ENCODE peak calls at places on chromosomes 4 and X, in four cellular contexts. One of them, this sample, is unnamed.

GRCh38 chr4:35358001-35358584 is 886.2 kb downstream of the ARAP2 start:
- DNase-seq in HepG2: no peak
- DNase-seq in K562: no peak
- DNase-seq in GM12878: no peak
- DNase-seq in this sample: no peak

GRCh38 chrX:65009459-65009858 is 33.2 kb upstream of the ZC4H2 start:
- DNase-seq in HepG2: no peak
- DNase-seq in K562: no peak
- DNase-seq in GM12878: no peak
- DNase-seq in this sample: no peak

GRCh38 chr4:152206646-152207435 is 329.1 kb downstream of the FBXW7 start:
- DNase-seq in HepG2: no peak
- DNase-seq in K562: no peak
- DNase-seq in GM12878: no peak
- DNase-seq in this sample: no peak

GRCh38 chr4:114316789-114317188 is 281.8 kb upstream of the UGT8 start:
- DNase-seq in HepG2: no peak
- DNase-seq in K562: no peak
- DNase-seq in GM12878: no peak
- DNase-seq in this sample: no peak

GRCh38 chr4:157459789-157460188 is 239.3 kb downstream of the GRIA2 start:
- DNase-seq in HepG2: peak
- DNase-seq in K562: no peak
- DNase-seq in GM12878: no peak
- DNase-seq in this sample: no peak

GRCh38 chr4:102823897-102824296 is 3.5 kb downstream of the UBE2D3 start:
- DNase-seq in HepG2: no peak
- DNase-seq in K562: no peak
- DNase-seq in GM12878: no peak
- DNase-seq in this sample: no peak

GRCh38 chr4:96504386-96504785 is 664.5 kb downstream of the PDHA2 start:
- DNase-seq in HepG2: no peak
- DNase-seq in K562: no peak
- DNase-seq in GM12878: no peak
- DNase-seq in this sample: no peak

GRCh38 chr4:176988226-176988625 is 195.5 kb upstream of the VEGFC start:
- DNase-seq in HepG2: no peak
- DNase-seq in K562: no peak
- DNase-seq in GM12878: no peak
- DNase-seq in this sample: no peak

GRCh38 chrX:2928583-2929434 is at the start of gene ARSD:
- DNase-seq in HepG2: peak
- DNase-seq in K562: no peak
- DNase-seq in GM12878: no peak
- DNase-seq in this sample: no peak

GRCh38 chr4:145170209-145170608 is 10.2 kb downstream of the OTUD4 start:
- DNase-seq in HepG2: no peak
- DNase-seq in K562: no peak
- DNase-seq in GM12878: no peak
- DNase-seq in this sample: no peak

GRCh38 chrX:6226646-6227444 is 1.8 kb downstream of the NLGN4X start:
- DNase-seq in HepG2: no peak
- DNase-seq in K562: no peak
- DNase-seq in GM12878: no peak
- DNase-seq in this sample: no peak

GRCh38 chr4:14143892-14144291 is 516.4 kb upstream of the BOD1L1 start:
- DNase-seq in HepG2: no peak
- DNase-seq in K562: no peak
- DNase-seq in GM12878: no peak
- DNase-seq in this sample: no peak

GRCh38 chr4:183185018-183185417 is 86.0 kb downstream of the WWC2 start:
- DNase-seq in HepG2: no peak
- DNase-seq in K562: no peak
- DNase-seq in GM12878: no peak
- DNase-seq in this sample: no peak

GRCh38 chrX:10203617-10204016 is 46.8 kb downstream of the CLCN4 start:
- DNase-seq in HepG2: no peak
- DNase-seq in K562: no peak
- DNase-seq in GM12878: no peak
- DNase-seq in this sample: no peak

GRCh38 chr4:33421887-33422286 is 2701.7 kb downstream of the PCDH7 start:
- DNase-seq in HepG2: no peak
- DNase-seq in K562: no peak
- DNase-seq in GM12878: no peak
- DNase-seq in this sample: no peak

GRCh38 chrX:154057790-154058189 is 38.1 kb upstream of the IRAK1 start:
- DNase-seq in HepG2: peak
- DNase-seq in K562: no peak
- DNase-seq in GM12878: no peak
- DNase-seq in this sample: no peak

GRCh38 chrX:22378296-22378695 is 105.6 kb downstream of the CBLL2 start:
- DNase-seq in HepG2: no peak
- DNase-seq in K562: no peak
- DNase-seq in GM12878: no peak
- DNase-seq in this sample: no peak

GRCh38 chr4:81573817-81574216 is 102.1 kb upstream of the RASGEF1B start:
- DNase-seq in HepG2: no peak
- DNase-seq in K562: no peak
- DNase-seq in GM12878: no peak
- DNase-seq in this sample: no peak

GRCh38 chr4:139279723-139280620 is at the start of gene MGARP:
- DNase-seq in HepG2: no peak
- DNase-seq in K562: no peak
- DNase-seq in GM12878: no peak
- DNase-seq in this sample: peak
- TF ChIP-seq FOXK2 in HepG2: no peak
- TF ChIP-seq FOXK2 in K562: no peak
- TF ChIP-seq FOXK2 in GM12878: no peak
- TF ChIP-seq FOXK2 in this sample: no peak

GRCh38 chr4:53463340-53463739 is 85.9 kb downstream of the FIP1L1 start:
- DNase-seq in HepG2: no peak
- DNase-seq in K562: no peak
- DNase-seq in GM12878: no peak
- DNase-seq in this sample: no peak

GRCh38 chr4:53459548-53459947 is 82.1 kb downstream of the FIP1L1 start:
- DNase-seq in HepG2: peak
- DNase-seq in K562: no peak
- DNase-seq in GM12878: no peak
- DNase-seq in this sample: no peak

GRCh38 chr4:53465891-53466290 is 88.5 kb downstream of the FIP1L1 start:
- DNase-seq in HepG2: no peak
- DNase-seq in K562: no peak
- DNase-seq in GM12878: no peak
- DNase-seq in this sample: no peak

GRCh38 chr4:53465291-53465690 is 87.8 kb downstream of the FIP1L1 start:
- DNase-seq in HepG2: no peak
- DNase-seq in K562: no peak
- DNase-seq in GM12878: no peak
- DNase-seq in this sample: no peak

DNA sequence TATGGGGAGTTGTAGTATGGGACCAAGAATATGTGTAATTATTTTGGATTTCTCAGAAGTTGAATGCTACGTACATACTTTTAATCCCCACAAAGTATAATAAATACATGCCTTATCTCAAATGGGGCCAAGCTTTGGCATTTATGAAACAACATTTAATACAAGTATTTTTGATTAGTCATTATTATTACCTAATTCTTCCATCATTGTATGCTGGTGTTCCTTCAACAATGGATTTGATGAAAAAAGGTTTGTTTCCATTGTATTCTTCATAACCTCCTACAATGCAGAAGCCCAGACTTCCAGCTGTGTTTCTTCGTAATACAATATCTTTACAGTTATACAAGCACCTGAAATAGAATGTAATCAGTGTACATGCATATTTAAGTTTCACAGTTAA is 83.8 kb downstream of the FIP1L1 start:
- DNase-seq in HepG2: no peak
- DNase-seq in K562: no peak
- DNase-seq in GM12878: no peak
- DNase-seq in this sample: no peak
- TF ChIP-seq FOXM1 in HepG2: no peak
- TF ChIP-seq FOXM1 in K562: no peak
- TF ChIP-seq FOXM1 in GM12878: no peak
- TF ChIP-seq FOXM1 in this sample: no peak

GRCh38 chrX:371907-372306 is 14.8 kb downstream of the PPP2R3B start:
- DNase-seq in HepG2: no peak
- DNase-seq in K562: no peak
- DNase-seq in GM12878: no peak
- DNase-seq in this sample: no peak

GRCh38 chrX:370963-371745 is 15.6 kb downstream of the PPP2R3B start:
- DNase-seq in HepG2: no peak
- DNase-seq in K562: no peak
- DNase-seq in GM12878: no peak
- DNase-seq in this sample: no peak

GRCh38 chrX:369563-370101 is 17.1 kb downstream of the PPP2R3B start:
- DNase-seq in HepG2: no peak
- DNase-seq in K562: peak
- DNase-seq in GM12878: no peak
- DNase-seq in this sample: no peak

GRCh38 chrX:368811-369562 is 17.7 kb downstream of the PPP2R3B start:
- DNase-seq in HepG2: no peak
- DNase-seq in K562: peak
- DNase-seq in GM12878: no peak
- DNase-seq in this sample: no peak

DNA sequence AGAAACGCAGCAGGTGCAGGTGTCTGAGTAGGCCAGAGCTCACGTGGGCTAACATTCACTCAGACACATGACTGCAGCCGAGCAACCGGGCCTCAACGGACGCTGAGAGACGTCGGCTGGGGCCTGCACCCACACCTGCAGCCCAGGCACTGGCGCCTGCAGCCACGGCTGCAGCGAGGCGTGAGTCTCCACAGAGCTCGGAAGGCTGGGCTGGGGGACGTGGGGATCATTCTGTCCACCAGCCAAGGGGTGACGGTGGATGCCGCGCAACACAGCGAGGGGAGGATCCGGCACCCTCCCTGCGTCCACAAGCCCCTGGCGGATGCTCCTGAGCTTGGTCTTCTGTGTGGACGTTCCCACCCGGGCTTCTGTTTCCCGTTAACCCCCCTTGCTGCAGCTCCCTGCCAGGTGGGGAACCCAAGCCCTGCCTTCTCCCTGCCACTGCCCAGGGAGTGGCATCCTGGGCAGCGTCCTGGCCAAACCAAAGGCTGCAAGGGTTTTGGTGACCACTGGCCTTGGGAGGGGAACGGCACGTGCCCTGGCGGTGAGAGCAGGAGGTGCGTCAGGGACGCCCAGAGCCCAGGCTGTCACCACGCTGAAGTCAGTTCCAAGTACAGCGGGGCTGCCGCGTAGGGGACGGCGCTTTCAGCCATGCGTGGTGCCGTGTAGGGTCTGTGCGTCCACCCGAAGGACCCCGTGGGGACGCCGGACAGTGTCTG is 16.3 kb downstream of the PPP2R3B start:
- DNase-seq in HepG2: no peak
- DNase-seq in K562: no peak
- DNase-seq in GM12878: no peak
- DNase-seq in this sample: no peak
- TF ChIP-seq FOXK2 in HepG2: no peak
- TF ChIP-seq FOXK2 in K562: no peak
- TF ChIP-seq FOXK2 in GM12878: no peak
- TF ChIP-seq FOXK2 in this sample: no peak

GRCh38 chr4:188374870-188375269 is 235.6 kb downstream of the TRIML1 start:
- DNase-seq in HepG2: no peak
- DNase-seq in K562: no peak
- DNase-seq in GM12878: no peak
- DNase-seq in this sample: no peak

GRCh38 chr4:188370781-188371180 is 231.5 kb downstream of the TRIML1 start:
- DNase-seq in HepG2: no peak
- DNase-seq in K562: no peak
- DNase-seq in GM12878: no peak
- DNase-seq in this sample: no peak

GRCh38 chr4:188372856-188373255 is 233.6 kb downstream of the TRIML1 start:
- DNase-seq in HepG2: peak
- DNase-seq in K562: no peak
- DNase-seq in GM12878: no peak
- DNase-seq in this sample: no peak

GRCh38 chr4:188372051-188372450 is 232.8 kb downstream of the TRIML1 start:
- DNase-seq in HepG2: no peak
- DNase-seq in K562: no peak
- DNase-seq in GM12878: no peak
- DNase-seq in this sample: no peak
- TF ChIP-seq FOXM1 in HepG2: no peak
- TF ChIP-seq FOXM1 in K562: no peak
- TF ChIP-seq FOXM1 in GM12878: no peak
- TF ChIP-seq FOXM1 in this sample: no peak

GRCh38 chr4:37685726-37686372 is 327 bp downstream of the RELL1 start:
- DNase-seq in HepG2: no peak
- DNase-seq in K562: peak
- DNase-seq in GM12878: no peak
- DNase-seq in this sample: peak
- TF ChIP-seq FOXK2 in HepG2: no peak
- TF ChIP-seq FOXK2 in K562: no peak
- TF ChIP-seq FOXK2 in GM12878: no peak
- TF ChIP-seq FOXK2 in this sample: no peak

DNA sequence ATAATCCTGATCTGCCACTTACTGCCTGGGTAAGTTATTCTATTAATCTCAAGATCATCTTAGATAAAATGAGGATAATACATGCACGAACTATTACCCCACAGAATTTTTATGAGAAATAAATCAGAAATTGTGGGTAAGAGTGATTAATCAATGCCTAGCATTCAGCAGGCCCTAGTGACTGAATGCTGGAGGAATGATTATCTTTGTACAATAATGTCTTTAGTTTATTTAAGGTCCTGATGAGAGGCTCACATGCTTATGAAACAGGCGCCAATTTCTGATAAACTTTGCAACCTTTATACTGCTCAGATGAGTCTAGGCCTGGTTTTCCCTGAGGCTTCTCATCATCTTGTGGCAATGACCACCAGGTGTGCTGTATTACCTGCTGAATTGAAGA is 27.8 kb upstream of the BMP2K start:
- DNase-seq in HepG2: no peak
- DNase-seq in K562: no peak
- DNase-seq in GM12878: no peak
- DNase-seq in this sample: no peak
- TF ChIP-seq FOXM1 in HepG2: no peak
- TF ChIP-seq FOXM1 in K562: no peak
- TF ChIP-seq FOXM1 in GM12878: no peak
- TF ChIP-seq FOXM1 in this sample: no peak

GRCh38 chr4:138305055-138305454 is 62.9 kb upstream of the SLC7A11 start:
- DNase-seq in HepG2: no peak
- DNase-seq in K562: no peak
- DNase-seq in GM12878: no peak
- DNase-seq in this sample: no peak

GRCh38 chr4:138310498-138310897 is 68.3 kb upstream of the SLC7A11 start:
- DNase-seq in HepG2: no peak
- DNase-seq in K562: no peak
- DNase-seq in GM12878: no peak
- DNase-seq in this sample: no peak

GRCh38 chr4:138310991-138311390 is 68.8 kb upstream of the SLC7A11 start:
- DNase-seq in HepG2: no peak
- DNase-seq in K562: no peak
- DNase-seq in GM12878: no peak
- DNase-seq in this sample: no peak

GRCh38 chr4:138307319-138307718 is 65.2 kb upstream of the SLC7A11 start:
- DNase-seq in HepG2: no peak
- DNase-seq in K562: no peak
- DNase-seq in GM12878: no peak
- DNase-seq in this sample: no peak

GRCh38 chr4:138308421-138308820 is 66.3 kb upstream of the SLC7A11 start:
- DNase-seq in HepG2: no peak
- DNase-seq in K562: no peak
- DNase-seq in GM12878: no peak
- DNase-seq in this sample: no peak
- TF ChIP-seq FOXK2 in HepG2: no peak
- TF ChIP-seq FOXK2 in K562: no peak
- TF ChIP-seq FOXK2 in GM12878: no peak
- TF ChIP-seq FOXK2 in this sample: no peak